ENCODE peak calls at places on chromosomes 2 and 18, in ten cellular contexts. E, V, U, B, Y, R, S, Z, G and J are unnamed samples.

GRCh38 chr2:240050278-240050677 is 3.0 kb downstream of the OR6B3 start:
- DNase-seq in E (no peak), V (no peak), U (no peak), B (no peak), Y (no peak), R (no peak), S (no peak), Z (no peak), G (no peak), J (no peak)

GRCh38 chr2:205235434-205235833 is 446.9 kb upstream of the NRP2 start:
- DNase-seq in E (no peak), V (peak), U (no peak), B (no peak), Y (no peak), R (no peak), S (no peak), Z (no peak), G (no peak), J (no peak)

GRCh38 chr2:74328074-74328473 is 15.1 kb downstream of the SLC4A5 start:
- DNase-seq in E (no peak), V (no peak), U (no peak), B (no peak), Y (no peak), R (no peak), S (no peak), Z (no peak), G (no peak), J (no peak)

GRCh38 chr2:36371963-36372391 is 16.4 kb downstream of the CRIM1 start:
- DNase-seq in E (no peak), V (peak), U (no peak), B (no peak), Y (no peak), R (no peak), S (no peak), Z (no peak), G (no peak), J (peak)

GRCh38 chr2:85278361-85278760 is 49.4 kb downstream of the TGOLN2 start:
- DNase-seq in E (no peak), V (no peak), U (no peak), B (no peak), Y (no peak), R (no peak), S (no peak), Z (no peak), G (no peak), J (no peak)

GRCh38 chr2:114464961-114465706 is 22.7 kb downstream of the DPP10 start:
- DNase-seq in E (no peak), V (no peak), U (no peak), B (no peak), Y (no peak), R (no peak), S (no peak), Z (no peak), G (no peak), J (no peak)

GRCh38 chr2:207630491-207630890 is 5.3 kb upstream of the METTL21A start:
- DNase-seq in E (no peak), V (no peak), U (no peak), B (no peak), Y (no peak), R (no peak), S (no peak), Z (no peak), G (no peak), J (no peak)

GRCh38 chr2:26184555-26185303 is 11.8 kb downstream of the GAREM2 start:
- DNase-seq in E (peak), V (no peak), U (peak), B (peak), Y (no peak), R (peak), S (peak), Z (peak), G (peak), J (no peak)

GRCh38 chr2:1727796-1728474 is 16.4 kb downstream of the PXDN start:
- DNase-seq in E (no peak), V (no peak), U (no peak), B (no peak), Y (no peak), R (no peak), S (no peak), Z (no peak), G (no peak), J (no peak)

GRCh38 chr2:102983786-102984185 is 222.0 kb downstream of the TMEM182 start:
- DNase-seq in E (no peak), V (no peak), U (no peak), B (no peak), Y (no peak), R (no peak), S (no peak), Z (no peak), G (no peak), J (no peak)

GRCh38 chr2:241863021-241863954 is 4.6 kb upstream of the PDCD1 start:
- DNase-seq in E (no peak), V (peak), U (peak), B (no peak), Y (no peak), R (no peak), S (no peak), Z (peak), G (peak), J (no peak)

GRCh38 chr18:22469061-22469689 is 51.5 kb upstream of the CTAGE1 start:
- DNase-seq in E (no peak), V (no peak), U (no peak), B (no peak), Y (no peak), R (no peak), S (no peak), Z (no peak), G (no peak), J (no peak)

GRCh38 chr2:144320491-144320890 is 199.4 kb downstream of the ZEB2 start:
- DNase-seq in E (peak), V (peak), U (peak), B (no peak), Y (no peak), R (peak), S (no peak), Z (no peak), G (no peak), J (peak)

GRCh38 chr2:240162032-240162431 is 21.6 kb upstream of the OTOS start:
- DNase-seq in E (no peak), V (no peak), U (no peak), B (no peak), Y (no peak), R (no peak), S (no peak), Z (no peak), G (no peak), J (no peak)

GRCh38 chr2:217846321-217846743 is 156.5 kb downstream of the TNS1 start:
- DNase-seq in E (no peak), V (no peak), U (no peak), B (no peak), Y (no peak), R (no peak), S (no peak), Z (peak), G (no peak), J (peak)

GRCh38 chr18:11025671-11026070 is 123.7 kb downstream of the PIEZO2 start:
- DNase-seq in E (no peak), V (no peak), U (no peak), B (no peak), Y (no peak), R (no peak), S (no peak), Z (no peak), G (no peak), J (no peak)

GRCh38 chr2:201158111-201158929 is 24.6 kb upstream of the CASP10 start:
- DNase-seq in E (peak), V (peak), U (peak), B (peak), Y (peak), R (peak), S (peak), Z (peak), G (no peak), J (no peak)

GRCh38 chr2:177692042-177692823 is 299.7 kb downstream of the AGPS start:
- DNase-seq in E (no peak), V (no peak), U (no peak), B (no peak), Y (no peak), R (no peak), S (no peak), Z (no peak), G (no peak), J (no peak)

GRCh38 chr2:239375278-239376061 is 25.4 kb downstream of the HDAC4 start:
- DNase-seq in E (no peak), V (no peak), U (no peak), B (no peak), Y (no peak), R (no peak), S (no peak), Z (no peak), G (no peak), J (no peak)

GRCh38 chr18:60951091-60951490 is 382.1 kb upstream of the CDH20 start:
- DNase-seq in E (no peak), V (no peak), U (no peak), B (no peak), Y (no peak), R (no peak), S (no peak), Z (no peak), G (no peak), J (no peak)